ENCODE peak calls at places on chromosomes 1 and 21, in eight cellular contexts. W is naive thymus-derived CD4-positive, alpha-beta T cell; L is heart right ventricle; I is neuronal stem cell; P is lower lobe of right lung; S is IMR-90; K is PC-9; R is CD8-positive, alpha-beta T cell. U is an unnamed sample. For H3K4me1, the result is how much of the 10 kb centered on the place peaks cover.

GRCh38 chr1:85894651-85895050 is 186.4 kb upstream of the ZNHIT6 start:
- DNase-seq in W (no peak), L (peak), I (no peak), P (no peak), S (peak), K (peak), R (no peak), U (no peak)

GRCh38 chr1:29583727-29584126 is 347.4 kb downstream of the PTPRU start:
- DNase-seq in W (no peak), L (no peak), I (no peak), P (no peak), S (no peak), K (no peak), R (no peak), U (no peak)

GRCh38 chr1:234845097-234845660 is 235.2 kb upstream of the IRF2BP2 start:
- DNase-seq in W (peak), L (no peak), I (no peak), P (no peak), S (no peak), K (no peak), R (no peak), U (no peak)

GRCh38 chr1:25566730-25567341 is 23.4 kb downstream of the LDLRAP1 start:
- DNase-seq in W (no peak), L (peak), I (no peak), P (peak), S (peak), K (no peak), R (no peak), U (no peak)

GRCh38 chr1:62029704-62030103 is 164.9 kb upstream of the L1TD1 start:
- DNase-seq in W (no peak), L (no peak), I (no peak), P (no peak), S (no peak), K (no peak), R (no peak), U (no peak)

GRCh38 chr1:109425391-109425790 is 857 bp downstream of the PSMA5 start:
- DNase-seq in W (peak), L (no peak), I (no peak), P (no peak), S (peak), K (no peak), R (no peak), U (no peak)

GRCh38 chr1:235503333-235504121 is 725 bp downstream of the B3GALNT2 start:
- DNase-seq in W (no peak), L (peak), I (no peak), P (peak), S (peak), K (peak), R (no peak), U (peak)

GRCh38 chr1:37477198-37477931 is 3.0 kb downstream of the ZC3H12A start:
- DNase-seq in W (peak), L (no peak), I (no peak), P (peak), S (peak), K (peak), R (peak), U (peak)

GRCh38 chr1:30420519-30421050 is 302.8 kb downstream of the MATN1 start:
- DNase-seq in W (no peak), L (no peak), I (no peak), P (no peak), S (no peak), K (no peak), R (no peak), U (no peak)

GRCh38 chr1:224052767-224053166 is 61.1 kb upstream of the FBXO28 start:
- DNase-seq in W (no peak), L (no peak), I (no peak), P (no peak), S (peak), K (no peak), R (no peak), U (no peak)

GRCh38 chr1:5572794-5573193 is 419.4 kb downstream of the NPHP4 start:
- DNase-seq in W (no peak), L (no peak), I (no peak), P (no peak), S (no peak), K (no peak), R (no peak), U (no peak)

GRCh38 chr1:56933161-56933560 is 32.7 kb downstream of the C8B start:
- DNase-seq in W (no peak), L (no peak), I (no peak), P (no peak), S (no peak), K (no peak), R (no peak), U (no peak)

GRCh38 chr1:16204634-16205332 is 7.7 kb downstream of the ARHGEF19 start:
- DNase-seq in W (no peak), L (no peak), I (no peak), P (no peak), S (no peak), K (no peak), R (peak), U (no peak)

GRCh38 chr1:2174348-2175054 is 20.1 kb downstream of the FAAP20 start:
- DNase-seq in W (no peak), L (no peak), I (peak), P (no peak), S (peak), K (peak), R (no peak), U (peak)

GRCh38 chr21:35779690-35780570 is 280.4 kb downstream of the SETD4 start:
- DNase-seq in W (no peak), L (no peak), I (no peak), P (no peak), S (peak), K (no peak), R (no peak), U (no peak)

GRCh38 chr1:36157115-36157903 is 1.3 kb downstream of the MAP7D1 start:
- DNase-seq in W (no peak), L (no peak), I (no peak), P (no peak), S (no peak), K (peak), R (no peak), U (no peak)

GRCh38 chr1:20197329-20197791 is 11.0 kb upstream of the PLA2G2C start:
- DNase-seq in W (no peak), L (no peak), I (no peak), P (no peak), S (no peak), K (no peak), R (no peak), U (no peak)

GRCh38 chr1:7995437-7995836 is 30.7 kb downstream of the ERRFI1 start:
- DNase-seq in W (no peak), L (no peak), I (no peak), P (no peak), S (no peak), K (no peak), R (no peak), U (no peak)

GRCh38 chr1:204730826-204731459 is 45.4 kb upstream of the LRRN2 start:
- DNase-seq in W (no peak), L (no peak), I (no peak), P (no peak), S (no peak), K (no peak), R (no peak), U (no peak)

GRCh38 chr1:224183591-224184312 is 712 bp downstream of the DEGS1 start:
- DNase-seq in W (peak), L (peak), I (peak), P (peak), S (peak), K (peak), R (peak), U (peak)

GRCh38 chr1:181094813-181095212 is 6.3 kb downstream of the IER5 start:
- DNase-seq in W (no peak), L (peak), I (no peak), P (no peak), S (peak), K (no peak), R (no peak), U (no peak)

GRCh38 chr1:162926906-162927305 is 65.9 kb upstream of the CCDC190 start:
- DNase-seq in W (no peak), L (no peak), I (no peak), P (no peak), S (no peak), K (no peak), R (no peak), U (no peak)

GRCh38 chr1:200129480-200129879 is 102.0 kb downstream of the NR5A2 start:
- DNase-seq in W (peak), L (no peak), I (no peak), P (no peak), S (no peak), K (no peak), R (no peak), U (no peak)

GRCh38 chr1:71228236-71228635 is 147.4 kb upstream of the ZRANB2 start:
- DNase-seq in W (no peak), L (no peak), I (no peak), P (no peak), S (no peak), K (no peak), R (no peak), U (no peak)

GRCh38 chr1:152960452-152961044 is 9.9 kb upstream of the SPRR4 start:
- DNase-seq in W (no peak), L (no peak), I (no peak), P (no peak), S (no peak), K (no peak), R (no peak), U (no peak)

GRCh38 chr21:41927727-41928409 is 25.9 kb downstream of the C2CD2 start:
- DNase-seq in W (peak), L (no peak), I (no peak), P (no peak), S (no peak), K (no peak), R (no peak), U (no peak)

GRCh38 chr21:42215942-42216725 is 2.8 kb upstream of the ABCG1 start:
- DNase-seq in W (no peak), L (no peak), I (no peak), P (no peak), S (no peak), K (no peak), R (no peak), U (peak)

GRCh38 chr1:244349103-244349531 is 102.6 kb downstream of the ADSS2 start:
- DNase-seq in W (no peak), L (peak), I (no peak), P (no peak), S (peak), K (no peak), R (no peak), U (no peak)

GRCh38 chr1:54018635-54019034 is 649 bp upstream of the LDLRAD1 start:
- DNase-seq in W (no peak), L (no peak), I (no peak), P (no peak), S (no peak), K (no peak), R (no peak), U (no peak)
- H3K4me1 ChIP-seq in W (under half), L (under half), I (under half), P (under half), S (under half), K (under half), R (under half), U (under half)

DNA sequence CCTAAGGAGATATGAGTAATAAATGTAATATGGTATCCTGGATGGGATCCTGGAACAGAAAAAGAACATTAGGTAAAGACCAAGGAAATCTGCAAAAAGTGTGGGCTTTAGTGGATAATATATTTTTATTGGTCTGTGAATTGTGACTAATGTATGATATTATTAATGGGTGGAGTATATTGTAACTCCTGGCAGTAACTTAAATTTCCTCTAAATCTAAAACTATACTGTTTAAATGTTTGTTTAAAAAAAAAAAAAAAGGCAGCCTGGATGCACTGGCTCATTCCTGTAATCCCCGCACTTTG is 68.5 kb downstream of the LRRC8D start:
- DNase-seq in W (no peak), L (no peak), I (no peak), P (no peak), S (peak), K (no peak), R (no peak), U (no peak)
- H3K4me1 ChIP-seq in W (under half), L (under half), I (under half), P (under half), S (under half), K (half or more), R (under half), U (under half)

GRCh38 chr21:28410264-28410663 is 582.4 kb downstream of the LTN1 start:
- DNase-seq in W (no peak), L (no peak), I (no peak), P (no peak), S (no peak), K (no peak), R (no peak), U (no peak)
- H3K4me1 ChIP-seq in W (under half), L (under half), I (under half), P (under half), S (under half), K (under half), R (under half), U (under half)

GRCh38 chr21:46054031-46054430 is 43.9 kb upstream of the COL6A2 start:
- DNase-seq in W (no peak), L (no peak), I (no peak), P (no peak), S (no peak), K (no peak), R (no peak), U (peak)
- H3K4me1 ChIP-seq in W (under half), L (under half), I (under half), P (under half), S (under half), K (under half), R (under half), U (under half)

GRCh38 chr1:63864224-63864623 is 90.4 kb downstream of the ROR1 start:
- DNase-seq in W (no peak), L (no peak), I (no peak), P (no peak), S (peak), K (no peak), R (no peak), U (no peak)
- H3K4me1 ChIP-seq in W (under half), L (half or more), I (under half), P (under half), S (under half), K (half or more), R (under half), U (under half)